ENCODE peak calls at places on chromosomes 11 and 22, in ten cellular contexts. One of them, this sample, is unnamed.

GRCh38 chr11:122108192-122108799 is 7.7 kb downstream of the BLID start:
- DNase-seq in prostate gland: no peak
- DNase-seq in fibroblast of pulmonary artery: peak
- DNase-seq in uterus: peak
- DNase-seq in stimulated activated CD8-positive, alpha-beta memory T cell treated with anti-CD3 and anti-CD28 coated beads, Interleukin-7, amount 100 ng/mL, for 1 hour: no peak
- DNase-seq in NCI-H345: peak
- DNase-seq in iPS-NIHi11: peak
- DNase-seq in neural crest cell: peak
- DNase-seq in choroid plexus epithelial cell: peak
- DNase-seq in fibroblast of the aortic adventitia: peak
- DNase-seq in this sample: peak

GRCh38 chr11:30477061-30477460 is 109.1 kb downstream of the MPPED2 start:
- DNase-seq in NCI-H345: no peak
- DNase-seq in fibroblast of pulmonary artery: no peak
- DNase-seq in stimulated activated CD8-positive, alpha-beta memory T cell treated with anti-CD3 and anti-CD28 coated beads, Interleukin-7, amount 100 ng/mL, for 1 hour: no peak
- DNase-seq in uterus: no peak
- DNase-seq in iPS-NIHi11: no peak
- DNase-seq in prostate gland: no peak
- DNase-seq in choroid plexus epithelial cell: no peak
- DNase-seq in fibroblast of the aortic adventitia: no peak
- DNase-seq in neural crest cell: no peak
- DNase-seq in this sample: no peak

GRCh38 chr22:35811670-35812069 is 94.0 kb downstream of the APOL5 start:
- DNase-seq in fibroblast of the aortic adventitia: no peak
- DNase-seq in uterus: no peak
- DNase-seq in stimulated activated CD8-positive, alpha-beta memory T cell treated with anti-CD3 and anti-CD28 coated beads, Interleukin-7, amount 100 ng/mL, for 1 hour: no peak
- DNase-seq in fibroblast of pulmonary artery: no peak
- DNase-seq in neural crest cell: no peak
- DNase-seq in iPS-NIHi11: no peak
- DNase-seq in choroid plexus epithelial cell: no peak
- DNase-seq in NCI-H345: no peak
- DNase-seq in prostate gland: no peak
- DNase-seq in this sample: no peak

GRCh38 chr11:57458410-57459111 is 1.8 kb upstream of the RTN4RL2 start:
- DNase-seq in fibroblast of pulmonary artery: no peak
- DNase-seq in uterus: no peak
- DNase-seq in iPS-NIHi11: peak
- DNase-seq in stimulated activated CD8-positive, alpha-beta memory T cell treated with anti-CD3 and anti-CD28 coated beads, Interleukin-7, amount 100 ng/mL, for 1 hour: no peak
- DNase-seq in prostate gland: no peak
- DNase-seq in fibroblast of the aortic adventitia: peak
- DNase-seq in neural crest cell: peak
- DNase-seq in NCI-H345: peak
- DNase-seq in choroid plexus epithelial cell: no peak
- DNase-seq in this sample: peak

GRCh38 chr11:118622376-118623290 is 15.2 kb downstream of the PHLDB1 start:
- DNase-seq in stimulated activated CD8-positive, alpha-beta memory T cell treated with anti-CD3 and anti-CD28 coated beads, Interleukin-7, amount 100 ng/mL, for 1 hour: no peak
- DNase-seq in iPS-NIHi11: no peak
- DNase-seq in neural crest cell: no peak
- DNase-seq in fibroblast of the aortic adventitia: peak
- DNase-seq in choroid plexus epithelial cell: peak
- DNase-seq in fibroblast of pulmonary artery: peak
- DNase-seq in uterus: peak
- DNase-seq in prostate gland: peak
- DNase-seq in NCI-H345: peak
- DNase-seq in this sample: no peak

GRCh38 chr11:114783805-114784204 is 105.5 kb downstream of the NXPE2 start:
- DNase-seq in prostate gland: no peak
- DNase-seq in uterus: no peak
- DNase-seq in NCI-H345: no peak
- DNase-seq in choroid plexus epithelial cell: no peak
- DNase-seq in neural crest cell: no peak
- DNase-seq in iPS-NIHi11: no peak
- DNase-seq in fibroblast of the aortic adventitia: no peak
- DNase-seq in fibroblast of pulmonary artery: no peak
- DNase-seq in stimulated activated CD8-positive, alpha-beta memory T cell treated with anti-CD3 and anti-CD28 coated beads, Interleukin-7, amount 100 ng/mL, for 1 hour: no peak
- DNase-seq in this sample: no peak

GRCh38 chr11:111447931-111448330 is 64.3 kb downstream of the BTG4 start:
- DNase-seq in fibroblast of the aortic adventitia: no peak
- DNase-seq in fibroblast of pulmonary artery: no peak
- DNase-seq in uterus: no peak
- DNase-seq in neural crest cell: no peak
- DNase-seq in choroid plexus epithelial cell: no peak
- DNase-seq in prostate gland: no peak
- DNase-seq in stimulated activated CD8-positive, alpha-beta memory T cell treated with anti-CD3 and anti-CD28 coated beads, Interleukin-7, amount 100 ng/mL, for 1 hour: no peak
- DNase-seq in iPS-NIHi11: no peak
- DNase-seq in NCI-H345: no peak
- DNase-seq in this sample: no peak

GRCh38 chr11:86261328-86261727 is 16.8 kb downstream of the EED start:
- DNase-seq in fibroblast of the aortic adventitia: no peak
- DNase-seq in choroid plexus epithelial cell: no peak
- DNase-seq in uterus: no peak
- DNase-seq in prostate gland: no peak
- DNase-seq in fibroblast of pulmonary artery: no peak
- DNase-seq in NCI-H345: no peak
- DNase-seq in iPS-NIHi11: peak
- DNase-seq in neural crest cell: no peak
- DNase-seq in stimulated activated CD8-positive, alpha-beta memory T cell treated with anti-CD3 and anti-CD28 coated beads, Interleukin-7, amount 100 ng/mL, for 1 hour: no peak
- DNase-seq in this sample: no peak

GRCh38 chr11:77136074-77136473 is 8.0 kb downstream of the MYO7A start:
- DNase-seq in stimulated activated CD8-positive, alpha-beta memory T cell treated with anti-CD3 and anti-CD28 coated beads, Interleukin-7, amount 100 ng/mL, for 1 hour: no peak
- DNase-seq in iPS-NIHi11: no peak
- DNase-seq in neural crest cell: no peak
- DNase-seq in choroid plexus epithelial cell: peak
- DNase-seq in prostate gland: no peak
- DNase-seq in fibroblast of pulmonary artery: peak
- DNase-seq in fibroblast of the aortic adventitia: peak
- DNase-seq in NCI-H345: no peak
- DNase-seq in uterus: no peak
- DNase-seq in this sample: no peak

GRCh38 chr22:45491841-45492240 is 10.8 kb upstream of the FBLN1 start:
- DNase-seq in neural crest cell: no peak
- DNase-seq in fibroblast of the aortic adventitia: no peak
- DNase-seq in NCI-H345: no peak
- DNase-seq in choroid plexus epithelial cell: no peak
- DNase-seq in prostate gland: no peak
- DNase-seq in stimulated activated CD8-positive, alpha-beta memory T cell treated with anti-CD3 and anti-CD28 coated beads, Interleukin-7, amount 100 ng/mL, for 1 hour: no peak
- DNase-seq in fibroblast of pulmonary artery: no peak
- DNase-seq in iPS-NIHi11: no peak
- DNase-seq in uterus: no peak
- DNase-seq in this sample: no peak

GRCh38 chr22:19709063-19709769 is 5.1 kb upstream of the SEPTIN5 start:
- DNase-seq in NCI-H345: no peak
- DNase-seq in stimulated activated CD8-positive, alpha-beta memory T cell treated with anti-CD3 and anti-CD28 coated beads, Interleukin-7, amount 100 ng/mL, for 1 hour: no peak
- DNase-seq in uterus: peak
- DNase-seq in fibroblast of pulmonary artery: no peak
- DNase-seq in iPS-NIHi11: no peak
- DNase-seq in fibroblast of the aortic adventitia: no peak
- DNase-seq in neural crest cell: no peak
- DNase-seq in choroid plexus epithelial cell: no peak
- DNase-seq in prostate gland: no peak
- DNase-seq in this sample: no peak

GRCh38 chr11:122459064-122459463 is 196.5 kb upstream of the UBASH3B start:
- DNase-seq in iPS-NIHi11: no peak
- DNase-seq in fibroblast of pulmonary artery: no peak
- DNase-seq in prostate gland: no peak
- DNase-seq in neural crest cell: no peak
- DNase-seq in fibroblast of the aortic adventitia: no peak
- DNase-seq in uterus: no peak
- DNase-seq in NCI-H345: no peak
- DNase-seq in choroid plexus epithelial cell: no peak
- DNase-seq in stimulated activated CD8-positive, alpha-beta memory T cell treated with anti-CD3 and anti-CD28 coated beads, Interleukin-7, amount 100 ng/mL, for 1 hour: no peak
- DNase-seq in this sample: no peak

GRCh38 chr22:23818541-23818940 is 20.3 kb downstream of the DERL3 start:
- DNase-seq in prostate gland: no peak
- DNase-seq in choroid plexus epithelial cell: no peak
- DNase-seq in fibroblast of the aortic adventitia: no peak
- DNase-seq in iPS-NIHi11: no peak
- DNase-seq in uterus: no peak
- DNase-seq in neural crest cell: no peak
- DNase-seq in NCI-H345: no peak
- DNase-seq in stimulated activated CD8-positive, alpha-beta memory T cell treated with anti-CD3 and anti-CD28 coated beads, Interleukin-7, amount 100 ng/mL, for 1 hour: no peak
- DNase-seq in fibroblast of pulmonary artery: no peak
- DNase-seq in this sample: no peak

GRCh38 chr22:24727218-24727851 is 47.2 kb downstream of the PIWIL3 start:
- DNase-seq in fibroblast of pulmonary artery: peak
- DNase-seq in uterus: peak
- DNase-seq in choroid plexus epithelial cell: peak
- DNase-seq in iPS-NIHi11: no peak
- DNase-seq in fibroblast of the aortic adventitia: peak
- DNase-seq in neural crest cell: no peak
- DNase-seq in prostate gland: peak
- DNase-seq in NCI-H345: peak
- DNase-seq in stimulated activated CD8-positive, alpha-beta memory T cell treated with anti-CD3 and anti-CD28 coated beads, Interleukin-7, amount 100 ng/mL, for 1 hour: no peak
- DNase-seq in this sample: no peak

GRCh38 chr22:44597616-44598015 is 99.6 kb upstream of the RTL6 start:
- DNase-seq in NCI-H345: peak
- DNase-seq in choroid plexus epithelial cell: no peak
- DNase-seq in stimulated activated CD8-positive, alpha-beta memory T cell treated with anti-CD3 and anti-CD28 coated beads, Interleukin-7, amount 100 ng/mL, for 1 hour: no peak
- DNase-seq in fibroblast of pulmonary artery: no peak
- DNase-seq in prostate gland: no peak
- DNase-seq in fibroblast of the aortic adventitia: no peak
- DNase-seq in iPS-NIHi11: no peak
- DNase-seq in neural crest cell: no peak
- DNase-seq in uterus: no peak
- DNase-seq in this sample: no peak

GRCh38 chr11:8799273-8799672 is 111.7 kb upstream of the AKIP1 start:
- DNase-seq in uterus: no peak
- DNase-seq in fibroblast of the aortic adventitia: no peak
- DNase-seq in prostate gland: no peak
- DNase-seq in neural crest cell: no peak
- DNase-seq in NCI-H345: no peak
- DNase-seq in iPS-NIHi11: no peak
- DNase-seq in stimulated activated CD8-positive, alpha-beta memory T cell treated with anti-CD3 and anti-CD28 coated beads, Interleukin-7, amount 100 ng/mL, for 1 hour: no peak
- DNase-seq in fibroblast of pulmonary artery: no peak
- DNase-seq in choroid plexus epithelial cell: no peak
- DNase-seq in this sample: no peak

GRCh38 chr11:10407749-10408472 is 47.2 kb upstream of the AMPD3 start:
- DNase-seq in fibroblast of pulmonary artery: no peak
- DNase-seq in prostate gland: no peak
- DNase-seq in NCI-H345: no peak
- DNase-seq in uterus: no peak
- DNase-seq in stimulated activated CD8-positive, alpha-beta memory T cell treated with anti-CD3 and anti-CD28 coated beads, Interleukin-7, amount 100 ng/mL, for 1 hour: no peak
- DNase-seq in iPS-NIHi11: no peak
- DNase-seq in neural crest cell: no peak
- DNase-seq in fibroblast of the aortic adventitia: no peak
- DNase-seq in choroid plexus epithelial cell: no peak
- DNase-seq in this sample: no peak

GRCh38 chr22:41446057-41446501 is 522 bp downstream of the TOB2 start:
- DNase-seq in NCI-H345: no peak
- DNase-seq in neural crest cell: no peak
- DNase-seq in stimulated activated CD8-positive, alpha-beta memory T cell treated with anti-CD3 and anti-CD28 coated beads, Interleukin-7, amount 100 ng/mL, for 1 hour: no peak
- DNase-seq in fibroblast of pulmonary artery: no peak
- DNase-seq in choroid plexus epithelial cell: peak
- DNase-seq in uterus: peak
- DNase-seq in iPS-NIHi11: no peak
- DNase-seq in fibroblast of the aortic adventitia: peak
- DNase-seq in prostate gland: peak
- DNase-seq in this sample: no peak

GRCh38 chr11:130781906-130782305 is 134.4 kb downstream of the SNX19 start:
- DNase-seq in prostate gland: no peak
- DNase-seq in NCI-H345: no peak
- DNase-seq in iPS-NIHi11: no peak
- DNase-seq in fibroblast of pulmonary artery: peak
- DNase-seq in uterus: no peak
- DNase-seq in fibroblast of the aortic adventitia: peak
- DNase-seq in stimulated activated CD8-positive, alpha-beta memory T cell treated with anti-CD3 and anti-CD28 coated beads, Interleukin-7, amount 100 ng/mL, for 1 hour: no peak
- DNase-seq in neural crest cell: no peak
- DNase-seq in choroid plexus epithelial cell: no peak
- DNase-seq in this sample: peak

GRCh38 chr11:65884716-65885092 is 3.6 kb downstream of the FIBP start:
- DNase-seq in fibroblast of pulmonary artery: peak
- DNase-seq in NCI-H345: peak
- DNase-seq in uterus: peak
- DNase-seq in stimulated activated CD8-positive, alpha-beta memory T cell treated with anti-CD3 and anti-CD28 coated beads, Interleukin-7, amount 100 ng/mL, for 1 hour: peak
- DNase-seq in neural crest cell: peak
- DNase-seq in choroid plexus epithelial cell: peak
- DNase-seq in fibroblast of the aortic adventitia: peak
- DNase-seq in iPS-NIHi11: peak
- DNase-seq in prostate gland: peak
- DNase-seq in this sample: peak

GRCh38 chr11:110565690-110566336 is 136.1 kb downstream of the FDX1 start:
- DNase-seq in neural crest cell: no peak
- DNase-seq in stimulated activated CD8-positive, alpha-beta memory T cell treated with anti-CD3 and anti-CD28 coated beads, Interleukin-7, amount 100 ng/mL, for 1 hour: no peak
- DNase-seq in fibroblast of pulmonary artery: no peak
- DNase-seq in NCI-H345: no peak
- DNase-seq in iPS-NIHi11: no peak
- DNase-seq in prostate gland: peak
- DNase-seq in fibroblast of the aortic adventitia: no peak
- DNase-seq in choroid plexus epithelial cell: no peak
- DNase-seq in uterus: no peak
- DNase-seq in this sample: no peak

GRCh38 chr22:48522271-48522670 is 1305.4 kb downstream of the BRD1 start:
- DNase-seq in NCI-H345: no peak
- DNase-seq in prostate gland: no peak
- DNase-seq in fibroblast of pulmonary artery: no peak
- DNase-seq in stimulated activated CD8-positive, alpha-beta memory T cell treated with anti-CD3 and anti-CD28 coated beads, Interleukin-7, amount 100 ng/mL, for 1 hour: no peak
- DNase-seq in choroid plexus epithelial cell: no peak
- DNase-seq in uterus: no peak
- DNase-seq in iPS-NIHi11: no peak
- DNase-seq in neural crest cell: no peak
- DNase-seq in fibroblast of the aortic adventitia: no peak
- DNase-seq in this sample: no peak

GRCh38 chr22:17779286-17780115 is 5.2 kb upstream of the BID start:
- DNase-seq in NCI-H345: peak
- DNase-seq in fibroblast of pulmonary artery: no peak
- DNase-seq in neural crest cell: no peak
- DNase-seq in iPS-NIHi11: no peak
- DNase-seq in fibroblast of the aortic adventitia: no peak
- DNase-seq in prostate gland: no peak
- DNase-seq in stimulated activated CD8-positive, alpha-beta memory T cell treated with anti-CD3 and anti-CD28 coated beads, Interleukin-7, amount 100 ng/mL, for 1 hour: no peak
- DNase-seq in uterus: no peak
- DNase-seq in choroid plexus epithelial cell: no peak
- DNase-seq in this sample: no peak

GRCh38 chr22:46011627-46012181 is 34.7 kb upstream of the WNT7B start:
- DNase-seq in fibroblast of pulmonary artery: no peak
- DNase-seq in uterus: peak
- DNase-seq in fibroblast of the aortic adventitia: no peak
- DNase-seq in neural crest cell: no peak
- DNase-seq in choroid plexus epithelial cell: no peak
- DNase-seq in NCI-H345: no peak
- DNase-seq in prostate gland: no peak
- DNase-seq in iPS-NIHi11: no peak
- DNase-seq in stimulated activated CD8-positive, alpha-beta memory T cell treated with anti-CD3 and anti-CD28 coated beads, Interleukin-7, amount 100 ng/mL, for 1 hour: no peak
- DNase-seq in this sample: no peak

GRCh38 chr22:42114721-42115120 is 15.9 kb downstream of the CYP2D6 start:
- DNase-seq in neural crest cell: peak
- DNase-seq in fibroblast of the aortic adventitia: peak
- DNase-seq in fibroblast of pulmonary artery: peak
- DNase-seq in uterus: no peak
- DNase-seq in iPS-NIHi11: no peak
- DNase-seq in choroid plexus epithelial cell: peak
- DNase-seq in stimulated activated CD8-positive, alpha-beta memory T cell treated with anti-CD3 and anti-CD28 coated beads, Interleukin-7, amount 100 ng/mL, for 1 hour: no peak
- DNase-seq in prostate gland: no peak
- DNase-seq in NCI-H345: no peak
- DNase-seq in this sample: peak

GRCh38 chr11:112612283-112612849 is 348.9 kb upstream of the NCAM1 start:
- DNase-seq in uterus: no peak
- DNase-seq in NCI-H345: no peak
- DNase-seq in choroid plexus epithelial cell: no peak
- DNase-seq in prostate gland: no peak
- DNase-seq in fibroblast of pulmonary artery: peak
- DNase-seq in fibroblast of the aortic adventitia: no peak
- DNase-seq in stimulated activated CD8-positive, alpha-beta memory T cell treated with anti-CD3 and anti-CD28 coated beads, Interleukin-7, amount 100 ng/mL, for 1 hour: no peak
- DNase-seq in neural crest cell: peak
- DNase-seq in iPS-NIHi11: peak
- DNase-seq in this sample: peak